ENCODE peak calls at places on chromosomes 3 and 15, in ten cellular contexts. One of them, this sample, is unnamed.

GRCh38 chr15:74482661-74483060 is 21.7 kb upstream of the UBL7 start:
- DNase-seq in CD8-positive, alpha-beta memory T cell: no peak
- DNase-seq in PC-9: no peak
- DNase-seq in SJSA1: no peak
- DNase-seq in spleen: no peak
- DNase-seq in heart left ventricle: no peak
- DNase-seq in tibial nerve: no peak
- DNase-seq in uterus: no peak
- DNase-seq in naive thymus-derived CD4-positive, alpha-beta T cell: no peak
- DNase-seq in lower lobe of right lung: no peak
- DNase-seq in this sample: no peak

GRCh38 chr15:60815321-60815720 is 336.4 kb upstream of the ICE2 start:
- DNase-seq in CD8-positive, alpha-beta memory T cell: no peak
- DNase-seq in PC-9: no peak
- DNase-seq in SJSA1: no peak
- DNase-seq in spleen: no peak
- DNase-seq in heart left ventricle: no peak
- DNase-seq in tibial nerve: no peak
- DNase-seq in uterus: no peak
- DNase-seq in naive thymus-derived CD4-positive, alpha-beta T cell: no peak
- DNase-seq in lower lobe of right lung: no peak
- DNase-seq in this sample: no peak

GRCh38 chr3:141312359-141313090 is 55.8 kb upstream of the ZBTB38 start:
- DNase-seq in CD8-positive, alpha-beta memory T cell: no peak
- DNase-seq in PC-9: no peak
- DNase-seq in SJSA1: no peak
- DNase-seq in spleen: no peak
- DNase-seq in heart left ventricle: no peak
- DNase-seq in tibial nerve: no peak
- DNase-seq in uterus: no peak
- DNase-seq in naive thymus-derived CD4-positive, alpha-beta T cell: no peak
- DNase-seq in lower lobe of right lung: no peak
- DNase-seq in this sample: no peak

GRCh38 chr3:185175370-185175987 is 22.6 kb upstream of the C3orf70 start:
- DNase-seq in CD8-positive, alpha-beta memory T cell: no peak
- DNase-seq in PC-9: no peak
- DNase-seq in SJSA1: no peak
- DNase-seq in spleen: no peak
- DNase-seq in heart left ventricle: peak
- DNase-seq in tibial nerve: peak
- DNase-seq in uterus: no peak
- DNase-seq in naive thymus-derived CD4-positive, alpha-beta T cell: no peak
- DNase-seq in lower lobe of right lung: peak
- DNase-seq in this sample: peak

GRCh38 chr15:101641134-101641764 is 10.9 kb downstream of the TM2D3 start:
- DNase-seq in CD8-positive, alpha-beta memory T cell: peak
- DNase-seq in PC-9: peak
- DNase-seq in SJSA1: peak
- DNase-seq in spleen: peak
- DNase-seq in heart left ventricle: no peak
- DNase-seq in tibial nerve: peak
- DNase-seq in uterus: peak
- DNase-seq in naive thymus-derived CD4-positive, alpha-beta T cell: peak
- DNase-seq in lower lobe of right lung: peak
- DNase-seq in this sample: peak

GRCh38 chr3:11288021-11288491 is 15.9 kb downstream of the ATG7 start:
- DNase-seq in CD8-positive, alpha-beta memory T cell: no peak
- DNase-seq in PC-9: peak
- DNase-seq in SJSA1: no peak
- DNase-seq in spleen: no peak
- DNase-seq in heart left ventricle: no peak
- DNase-seq in tibial nerve: no peak
- DNase-seq in uterus: no peak
- DNase-seq in naive thymus-derived CD4-positive, alpha-beta T cell: no peak
- DNase-seq in lower lobe of right lung: no peak
- DNase-seq in this sample: no peak

GRCh38 chr3:12046406-12046805 is 42.2 kb downstream of the SYN2 start:
- DNase-seq in CD8-positive, alpha-beta memory T cell: no peak
- DNase-seq in PC-9: no peak
- DNase-seq in SJSA1: no peak
- DNase-seq in spleen: no peak
- DNase-seq in heart left ventricle: no peak
- DNase-seq in tibial nerve: no peak
- DNase-seq in uterus: no peak
- DNase-seq in naive thymus-derived CD4-positive, alpha-beta T cell: no peak
- DNase-seq in lower lobe of right lung: no peak
- DNase-seq in this sample: no peak

GRCh38 chr3:45551214-45552010 is 43.1 kb upstream of the LIMD1 start:
- DNase-seq in CD8-positive, alpha-beta memory T cell: no peak
- DNase-seq in PC-9: peak
- DNase-seq in SJSA1: peak
- DNase-seq in spleen: no peak
- DNase-seq in heart left ventricle: peak
- DNase-seq in tibial nerve: peak
- DNase-seq in uterus: peak
- DNase-seq in naive thymus-derived CD4-positive, alpha-beta T cell: no peak
- DNase-seq in lower lobe of right lung: no peak
- DNase-seq in this sample: no peak

GRCh38 chr3:178002113-178002512 is 534.1 kb upstream of the KCNMB2 start:
- DNase-seq in CD8-positive, alpha-beta memory T cell: no peak
- DNase-seq in PC-9: no peak
- DNase-seq in SJSA1: no peak
- DNase-seq in spleen: no peak
- DNase-seq in heart left ventricle: no peak
- DNase-seq in tibial nerve: no peak
- DNase-seq in uterus: no peak
- DNase-seq in naive thymus-derived CD4-positive, alpha-beta T cell: no peak
- DNase-seq in lower lobe of right lung: no peak
- DNase-seq in this sample: no peak

GRCh38 chr3:193777524-193777923 is 184.5 kb downstream of the OPA1 start:
- DNase-seq in CD8-positive, alpha-beta memory T cell: no peak
- DNase-seq in PC-9: no peak
- DNase-seq in SJSA1: no peak
- DNase-seq in spleen: no peak
- DNase-seq in heart left ventricle: no peak
- DNase-seq in tibial nerve: no peak
- DNase-seq in uterus: no peak
- DNase-seq in naive thymus-derived CD4-positive, alpha-beta T cell: no peak
- DNase-seq in lower lobe of right lung: no peak
- DNase-seq in this sample: no peak

GRCh38 chr15:98586066-98586465 is 62.3 kb upstream of the IGF1R start:
- DNase-seq in CD8-positive, alpha-beta memory T cell: no peak
- DNase-seq in PC-9: no peak
- DNase-seq in SJSA1: peak
- DNase-seq in spleen: no peak
- DNase-seq in heart left ventricle: no peak
- DNase-seq in tibial nerve: no peak
- DNase-seq in uterus: no peak
- DNase-seq in naive thymus-derived CD4-positive, alpha-beta T cell: peak
- DNase-seq in lower lobe of right lung: no peak
- DNase-seq in this sample: no peak
- H3K27ac ChIP-seq in CD8-positive, alpha-beta memory T cell: no peak
- H3K27ac ChIP-seq in PC-9: no peak
- H3K27ac ChIP-seq in SJSA1: no peak
- H3K27ac ChIP-seq in spleen: no peak
- H3K27ac ChIP-seq in heart left ventricle: no peak
- H3K27ac ChIP-seq in tibial nerve: no peak
- H3K27ac ChIP-seq in uterus: no peak
- H3K27ac ChIP-seq in naive thymus-derived CD4-positive, alpha-beta T cell: no peak
- H3K27ac ChIP-seq in lower lobe of right lung: no peak
- H3K27ac ChIP-seq in this sample: no peak

GRCh38 chr15:51192560-51193280 is 98.0 kb upstream of the TNFAIP8L3 start:
- DNase-seq in CD8-positive, alpha-beta memory T cell: peak
- DNase-seq in PC-9: peak
- DNase-seq in SJSA1: peak
- DNase-seq in spleen: peak
- DNase-seq in heart left ventricle: peak
- DNase-seq in tibial nerve: peak
- DNase-seq in uterus: peak
- DNase-seq in naive thymus-derived CD4-positive, alpha-beta T cell: peak
- DNase-seq in lower lobe of right lung: peak
- DNase-seq in this sample: peak

GRCh38 chr15:51191072-51191665 is 96.5 kb upstream of the TNFAIP8L3 start:
- DNase-seq in CD8-positive, alpha-beta memory T cell: no peak
- DNase-seq in PC-9: no peak
- DNase-seq in SJSA1: no peak
- DNase-seq in spleen: no peak
- DNase-seq in heart left ventricle: no peak
- DNase-seq in tibial nerve: no peak
- DNase-seq in uterus: no peak
- DNase-seq in naive thymus-derived CD4-positive, alpha-beta T cell: no peak
- DNase-seq in lower lobe of right lung: no peak
- DNase-seq in this sample: no peak

GRCh38 chr15:51193526-51193925 is 98.8 kb upstream of the TNFAIP8L3 start:
- DNase-seq in CD8-positive, alpha-beta memory T cell: no peak
- DNase-seq in PC-9: no peak
- DNase-seq in SJSA1: no peak
- DNase-seq in spleen: no peak
- DNase-seq in heart left ventricle: no peak
- DNase-seq in tibial nerve: no peak
- DNase-seq in uterus: no peak
- DNase-seq in naive thymus-derived CD4-positive, alpha-beta T cell: no peak
- DNase-seq in lower lobe of right lung: no peak
- DNase-seq in this sample: no peak

GRCh38 chr15:51190424-51191068 is 95.8 kb upstream of the TNFAIP8L3 start:
- DNase-seq in CD8-positive, alpha-beta memory T cell: no peak
- DNase-seq in PC-9: no peak
- DNase-seq in SJSA1: no peak
- DNase-seq in spleen: peak
- DNase-seq in heart left ventricle: peak
- DNase-seq in tibial nerve: no peak
- DNase-seq in uterus: no peak
- DNase-seq in naive thymus-derived CD4-positive, alpha-beta T cell: no peak
- DNase-seq in lower lobe of right lung: no peak
- DNase-seq in this sample: no peak

DNA sequence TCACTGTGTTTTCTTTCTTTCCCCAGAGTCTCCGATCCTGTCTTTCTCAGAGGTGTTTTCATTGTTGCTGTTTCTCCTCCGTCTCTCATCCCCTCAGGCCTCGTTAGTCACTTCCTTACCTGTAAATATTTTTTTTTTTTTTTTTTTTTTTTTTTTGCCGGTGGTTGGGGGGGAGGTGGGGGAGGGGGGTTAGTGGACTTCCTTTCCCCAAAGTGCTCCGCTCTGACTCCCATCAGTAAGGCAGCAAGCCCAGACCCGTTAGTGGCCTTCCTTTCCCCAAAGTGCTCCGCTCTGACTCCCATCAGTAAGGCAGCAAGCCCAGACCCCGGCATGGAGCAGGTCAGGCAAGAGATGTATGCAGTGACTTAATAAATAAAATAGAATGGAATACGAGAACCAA is 97.1 kb upstream of the TNFAIP8L3 start:
- DNase-seq in CD8-positive, alpha-beta memory T cell: no peak
- DNase-seq in PC-9: no peak
- DNase-seq in SJSA1: no peak
- DNase-seq in spleen: no peak
- DNase-seq in heart left ventricle: no peak
- DNase-seq in tibial nerve: no peak
- DNase-seq in uterus: no peak
- DNase-seq in naive thymus-derived CD4-positive, alpha-beta T cell: no peak
- DNase-seq in lower lobe of right lung: no peak
- DNase-seq in this sample: no peak
- H3K27ac ChIP-seq in CD8-positive, alpha-beta memory T cell: no peak
- H3K27ac ChIP-seq in PC-9: no peak
- H3K27ac ChIP-seq in SJSA1: no peak
- H3K27ac ChIP-seq in spleen: peak
- H3K27ac ChIP-seq in heart left ventricle: no peak
- H3K27ac ChIP-seq in tibial nerve: no peak
- H3K27ac ChIP-seq in uterus: no peak
- H3K27ac ChIP-seq in naive thymus-derived CD4-positive, alpha-beta T cell: no peak
- H3K27ac ChIP-seq in lower lobe of right lung: no peak
- H3K27ac ChIP-seq in this sample: peak

GRCh38 chr3:129238945-129239705 is 10.3 kb upstream of the COPG1 start:
- DNase-seq in CD8-positive, alpha-beta memory T cell: no peak
- DNase-seq in PC-9: peak
- DNase-seq in SJSA1: no peak
- DNase-seq in spleen: no peak
- DNase-seq in heart left ventricle: no peak
- DNase-seq in tibial nerve: no peak
- DNase-seq in uterus: no peak
- DNase-seq in naive thymus-derived CD4-positive, alpha-beta T cell: no peak
- DNase-seq in lower lobe of right lung: peak
- DNase-seq in this sample: no peak
- H3K27ac ChIP-seq in CD8-positive, alpha-beta memory T cell: peak
- H3K27ac ChIP-seq in PC-9: peak
- H3K27ac ChIP-seq in SJSA1: no peak
- H3K27ac ChIP-seq in spleen: peak
- H3K27ac ChIP-seq in heart left ventricle: no peak
- H3K27ac ChIP-seq in tibial nerve: no peak
- H3K27ac ChIP-seq in uterus: no peak
- H3K27ac ChIP-seq in naive thymus-derived CD4-positive, alpha-beta T cell: no peak
- H3K27ac ChIP-seq in lower lobe of right lung: peak
- H3K27ac ChIP-seq in this sample: no peak

GRCh38 chr15:98997755-98998154 is 9.8 kb downstream of the PGPEP1L start:
- DNase-seq in CD8-positive, alpha-beta memory T cell: no peak
- DNase-seq in PC-9: no peak
- DNase-seq in SJSA1: no peak
- DNase-seq in spleen: no peak
- DNase-seq in heart left ventricle: no peak
- DNase-seq in tibial nerve: no peak
- DNase-seq in uterus: no peak
- DNase-seq in naive thymus-derived CD4-positive, alpha-beta T cell: no peak
- DNase-seq in lower lobe of right lung: no peak
- DNase-seq in this sample: no peak

GRCh38 chr15:98994892-98995291 is 12.7 kb downstream of the PGPEP1L start:
- DNase-seq in CD8-positive, alpha-beta memory T cell: no peak
- DNase-seq in PC-9: no peak
- DNase-seq in SJSA1: no peak
- DNase-seq in spleen: no peak
- DNase-seq in heart left ventricle: no peak
- DNase-seq in tibial nerve: no peak
- DNase-seq in uterus: no peak
- DNase-seq in naive thymus-derived CD4-positive, alpha-beta T cell: no peak
- DNase-seq in lower lobe of right lung: no peak
- DNase-seq in this sample: no peak

GRCh38 chr15:98996169-98996568 is 11.4 kb downstream of the PGPEP1L start:
- DNase-seq in CD8-positive, alpha-beta memory T cell: no peak
- DNase-seq in PC-9: no peak
- DNase-seq in SJSA1: no peak
- DNase-seq in spleen: no peak
- DNase-seq in heart left ventricle: no peak
- DNase-seq in tibial nerve: no peak
- DNase-seq in uterus: no peak
- DNase-seq in naive thymus-derived CD4-positive, alpha-beta T cell: no peak
- DNase-seq in lower lobe of right lung: no peak
- DNase-seq in this sample: no peak

GRCh38 chr15:98997312-98997711 is 10.3 kb downstream of the PGPEP1L start:
- DNase-seq in CD8-positive, alpha-beta memory T cell: no peak
- DNase-seq in PC-9: no peak
- DNase-seq in SJSA1: no peak
- DNase-seq in spleen: no peak
- DNase-seq in heart left ventricle: no peak
- DNase-seq in tibial nerve: no peak
- DNase-seq in uterus: no peak
- DNase-seq in naive thymus-derived CD4-positive, alpha-beta T cell: no peak
- DNase-seq in lower lobe of right lung: no peak
- DNase-seq in this sample: no peak

DNA sequence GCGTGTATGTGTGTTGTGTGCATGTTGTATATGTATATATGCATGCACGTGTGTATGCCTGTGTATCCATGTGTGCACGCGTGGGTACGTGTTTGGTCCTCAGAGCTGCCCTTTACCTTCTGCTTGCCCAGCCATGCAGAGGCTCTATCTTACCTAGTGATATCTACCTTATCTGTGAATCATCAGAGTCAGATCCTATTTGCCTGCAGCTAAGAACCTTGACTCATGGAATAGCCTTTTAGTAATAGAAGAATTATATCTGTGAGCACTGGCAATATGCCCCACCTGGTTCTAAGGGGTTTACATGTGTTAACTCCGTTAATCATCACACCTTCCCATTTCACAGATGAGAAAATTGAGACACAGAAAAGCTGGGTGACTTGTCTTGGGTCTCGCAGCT is 11.0 kb downstream of the PGPEP1L start:
- DNase-seq in CD8-positive, alpha-beta memory T cell: no peak
- DNase-seq in PC-9: peak
- DNase-seq in SJSA1: no peak
- DNase-seq in spleen: no peak
- DNase-seq in heart left ventricle: no peak
- DNase-seq in tibial nerve: no peak
- DNase-seq in uterus: no peak
- DNase-seq in naive thymus-derived CD4-positive, alpha-beta T cell: no peak
- DNase-seq in lower lobe of right lung: no peak
- DNase-seq in this sample: no peak
- H3K27ac ChIP-seq in CD8-positive, alpha-beta memory T cell: no peak
- H3K27ac ChIP-seq in PC-9: no peak
- H3K27ac ChIP-seq in SJSA1: no peak
- H3K27ac ChIP-seq in spleen: no peak
- H3K27ac ChIP-seq in heart left ventricle: no peak
- H3K27ac ChIP-seq in tibial nerve: no peak
- H3K27ac ChIP-seq in uterus: no peak
- H3K27ac ChIP-seq in naive thymus-derived CD4-positive, alpha-beta T cell: no peak
- H3K27ac ChIP-seq in lower lobe of right lung: no peak
- H3K27ac ChIP-seq in this sample: no peak